ENCODE peak calls at places on chromosome 9, in six cellular contexts. I is left lung; B is breast epithelium; Q is stimulated activated naive CD8-positive, alpha-beta T cell treated with anti-CD3 and anti-CD28 coated beads, Interleukin-15, Interleukin-2, amounts not matched to agents 100 U/mL and 50 U/mL, for 24 hours; L is HT-29; M is fibroblast of pulmonary artery. Y is an unnamed sample.

GRCh38 chr9:33884856-33885701 is 68.1 kb downstream of the UBE2R2 start:
- DNase-seq in M (peak), B (no peak), L (peak), I (peak), Q (no peak), Y (no peak)

GRCh38 chr9:109414125-109414785 is 83.9 kb downstream of the PTPN3 start:
- DNase-seq in Q (no peak), B (no peak), M (no peak), L (no peak), I (no peak), Y (no peak)

GRCh38 chr9:35814106-35814840 is 569 bp downstream of the HINT2 start:
- DNase-seq in Q (peak), M (peak), B (peak), L (peak), I (peak), Y (peak)

GRCh38 chr9:114721491-114722362 is 39.7 kb upstream of the TEX48 start:
- DNase-seq in B (no peak), L (no peak), M (no peak), I (no peak), Q (no peak), Y (no peak)

GRCh38 chr9:4114569-4115505 is 185.0 kb downstream of the GLIS3 start:
- DNase-seq in B (no peak), M (peak), Q (no peak), L (peak), I (no peak), Y (no peak)

GRCh38 chr9:133842174-133842573 is 104.0 kb upstream of the SARDH start:
- DNase-seq in M (no peak), Q (no peak), B (no peak), I (no peak), L (peak), Y (no peak)

GRCh38 chr9:113822315-113822714 is 53.8 kb upstream of the ZNF618 start:
- DNase-seq in I (no peak), B (no peak), M (no peak), Q (no peak), L (no peak), Y (no peak)

GRCh38 chr9:26945591-26945990 is 1.5 kb downstream of the PLAA start:
- DNase-seq in M (no peak), I (no peak), L (peak), Q (no peak), B (no peak), Y (no peak)

GRCh38 chr9:81687521-81688261 is 1.7 kb downstream of the TLE1 start:
- DNase-seq in M (peak), I (peak), L (peak), B (peak), Q (peak), Y (peak)

GRCh38 chr9:111870774-111871542 is 25.7 kb upstream of the UGCG start:
- DNase-seq in I (no peak), L (no peak), B (no peak), Q (peak), M (no peak), Y (no peak)

GRCh38 chr9:70262384-70262783 is 3.6 kb downstream of the SMC5 start:
- DNase-seq in L (no peak), I (no peak), M (no peak), Q (no peak), B (no peak), Y (no peak)

GRCh38 chr9:34578241-34579096 is 11.1 kb downstream of the CNTFR start:
- DNase-seq in Q (peak), M (peak), I (no peak), B (no peak), L (no peak), Y (no peak)

GRCh38 chr9:32722704-32723103 is 60.6 kb upstream of the TMEM215 start:
- DNase-seq in M (no peak), L (no peak), B (no peak), Q (no peak), I (no peak), Y (no peak)

GRCh38 chr9:123020796-123021195 is 12.7 kb upstream of the GPR21 start:
- DNase-seq in L (no peak), M (no peak), B (no peak), I (no peak), Q (no peak), Y (no peak)

GRCh38 chr9:126927419-126927818 is 12.8 kb downstream of the RALGPS1 start:
- DNase-seq in L (no peak), M (no peak), B (no peak), Q (no peak), I (no peak), Y (no peak)

GRCh38 chr9:70534058-70534457 is 119.6 kb upstream of the KLF9 start:
- DNase-seq in M (peak), B (no peak), L (no peak), Q (no peak), I (no peak), Y (no peak)

GRCh38 chr9:116395409-116396037 is 241.9 kb downstream of the PAPPA start:
- DNase-seq in I (no peak), M (no peak), Q (no peak), B (no peak), L (no peak), Y (no peak)

GRCh38 chr9:115250646-115251045 is 132.7 kb upstream of the TNC start:
- DNase-seq in B (no peak), I (no peak), L (peak), Q (no peak), M (peak), Y (no peak)